ENCODE peak calls at places on chromosomes 4 and X, in eight cellular contexts. M is testis, K is body of pancreas, U is psoas muscle, S is right lobe of liver, E is adrenal gland, Q is gastrocnemius medialis, J is stomach. O is an unnamed sample.

GRCh38 chr4:48668254-48669017 is 111.6 kb downstream of the FRYL start:
- DNase-seq in M (no peak), K (no peak), U (no peak), S (no peak), E (no peak), Q (no peak), J (no peak), O (no peak)

GRCh38 chrX:123138473-123138872 is 45.6 kb upstream of the GRIA3 start:
- DNase-seq in M (no peak), K (no peak), U (no peak), S (no peak), E (no peak), Q (no peak), J (no peak), O (no peak)

GRCh38 chr4:29309050-29309449 is 1411.1 kb upstream of the PCDH7 start:
- DNase-seq in M (no peak), K (no peak), U (no peak), S (no peak), E (no peak), Q (no peak), J (no peak), O (no peak)

GRCh38 chr4:118816538-118817177 is 19.3 kb downstream of the SEC24D start:
- DNase-seq in M (no peak), K (no peak), U (no peak), S (no peak), E (no peak), Q (no peak), J (no peak), O (no peak)

GRCh38 chr4:142801966-142802365 is 44.1 kb downstream of the INPP4B start:
- DNase-seq in M (no peak), K (no peak), U (no peak), S (no peak), E (no peak), Q (no peak), J (no peak), O (no peak)

GRCh38 chrX:47751670-47752069 is 85.0 kb upstream of the ZNF81 start:
- DNase-seq in M (peak; percentile 64), K (peak; percentile 71), U (peak; percentile 59), S (peak; percentile 46), E (peak; percentile 59), Q (peak; percentile 15), J (peak; percentile 43), O (no peak)

GRCh38 chrX:99654188-99654587 is 755.9 kb downstream of the PCDH19 start:
- DNase-seq in M (no peak), K (no peak), U (no peak), S (no peak), E (no peak), Q (no peak), J (no peak), O (no peak)

GRCh38 chrX:153226344-153227190 is 47.5 kb downstream of the MAGEA1 start:
- DNase-seq in M (peak; percentile 14), K (peak; percentile 6), U (peak; percentile 49), S (no peak), E (no peak), Q (no peak), J (no peak), O (no peak)

GRCh38 chr4:69910016-69910782 is 20.7 kb upstream of the CSN1S1 start:
- DNase-seq in M (no peak), K (no peak), U (no peak), S (no peak), E (no peak), Q (no peak), J (no peak), O (no peak)

GRCh38 chrX:41082783-41083182 is 2.5 kb upstream of the USP9X start:
- DNase-seq in M (no peak), K (no peak), U (no peak), S (no peak), E (no peak), Q (no peak), J (no peak), O (no peak)

GRCh38 chr4:122522944-122523343 is 66.4 kb upstream of the IL2 start:
- DNase-seq in M (no peak), K (no peak), U (no peak), S (no peak), E (no peak), Q (no peak), J (no peak), O (no peak)

GRCh38 chr4:16867827-16868226 is 30.6 kb downstream of the LDB2 start:
- DNase-seq in M (no peak), K (no peak), U (no peak), S (no peak), E (no peak), Q (no peak), J (no peak), O (no peak)

GRCh38 chr4:17780461-17781071 is 855 bp downstream of the FAM184B start:
- DNase-seq in M (no peak), K (peak; percentile 13), U (no peak), S (no peak), E (no peak), Q (no peak), J (peak; percentile 38), O (no peak)

GRCh38 chr4:86592553-86593249 is 1.4 kb upstream of the PTPN13 start:
- DNase-seq in M (no peak), K (no peak), U (no peak), S (no peak), E (no peak), Q (no peak), J (no peak), O (no peak)

GRCh38 chrX:40373641-40374040 is 207.1 kb upstream of the ATP6AP2 start:
- DNase-seq in M (no peak), K (no peak), U (no peak), S (no peak), E (no peak), Q (no peak), J (no peak), O (no peak)

GRCh38 chr4:37594095-37594494 is 92.1 kb downstream of the RELL1 start:
- DNase-seq in M (no peak), K (no peak), U (no peak), S (no peak), E (no peak), Q (no peak), J (no peak), O (no peak)

GRCh38 chr4:23878912-23879732 is 10.7 kb downstream of the PPARGC1A start:
- DNase-seq in M (no peak), K (no peak), U (no peak), S (no peak), E (no peak), Q (no peak), J (no peak), O (no peak)

GRCh38 chrX:112642349-112642748 is 37.4 kb downstream of the LHFPL1 start:
- DNase-seq in M (peak; percentile 33), K (peak; percentile 59), U (no peak), S (no peak), E (peak; percentile 73), Q (no peak), J (peak; percentile 31), O (no peak)

GRCh38 chr4:37769590-37769989 is 56.9 kb upstream of the PGM2 start:
- DNase-seq in M (no peak), K (peak; percentile 66), U (no peak), S (no peak), E (no peak), Q (no peak), J (no peak), O (no peak)

GRCh38 chr4:41256131-41256739 is 493 bp upstream of the UCHL1 start:
- DNase-seq in M (no peak), K (no peak), U (no peak), S (no peak), E (no peak), Q (no peak), J (no peak), O (no peak)

DNA sequence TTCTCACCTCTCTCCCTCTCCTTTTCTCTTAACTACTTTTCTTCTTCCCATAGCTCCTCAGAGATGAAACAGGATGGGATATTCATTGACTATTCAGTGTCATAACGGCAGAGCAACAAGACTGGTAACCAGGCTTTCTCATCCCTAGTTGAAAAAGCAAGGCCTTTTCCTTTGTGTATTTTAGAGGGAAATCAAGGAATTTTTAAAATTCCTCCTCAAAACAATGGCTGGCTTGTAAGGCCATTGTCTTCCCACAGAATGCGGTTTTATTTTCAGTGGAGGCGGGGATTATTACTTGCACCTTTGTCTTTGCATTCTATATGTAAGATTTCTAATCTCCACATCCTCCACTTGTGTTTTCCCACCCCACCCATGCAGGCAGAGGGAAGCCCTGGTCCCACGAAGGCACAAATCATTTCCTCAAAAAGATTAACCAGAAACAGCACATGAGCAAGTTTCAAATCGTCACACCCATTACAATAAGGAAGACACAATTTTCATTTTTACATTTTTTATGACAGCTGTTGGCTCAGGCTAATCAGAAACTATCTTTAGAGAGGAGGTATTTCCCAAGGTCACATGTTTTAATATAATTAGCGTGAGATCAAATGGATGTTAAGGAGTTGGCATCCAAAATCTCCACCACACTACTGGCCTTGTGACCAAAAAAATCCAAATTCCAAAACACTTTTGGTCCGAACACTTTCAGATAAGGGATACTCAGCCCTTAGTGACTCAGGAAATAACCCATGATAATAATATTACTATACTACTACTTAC is 53.0 kb upstream of the KDR start:
- DNase-seq in M (no peak), K (no peak), U (no peak), S (no peak), E (no peak), Q (no peak), J (no peak), O (no peak)
- H3K27ac ChIP-seq in M (no peak overlapping the region), K (no peak overlapping the region), U (peak overlapping the region; percentile 20), S (no peak overlapping the region), E (no peak overlapping the region), Q (peak overlapping the region; percentile 43), J (peak overlapping the region; percentile 15), O (no peak overlapping the region)

GRCh38 chrX:136589966-136590365 is 58.0 kb downstream of the VGLL1 start:
- DNase-seq in M (no peak), K (no peak), U (no peak), S (no peak), E (no peak), Q (no peak), J (no peak), O (no peak)
- TF ChIP-seq CTCF in M (no peak), K (no peak), U (no peak), S (no peak), E (no peak), Q (no peak), J (no peak), O (no peak)

DNA sequence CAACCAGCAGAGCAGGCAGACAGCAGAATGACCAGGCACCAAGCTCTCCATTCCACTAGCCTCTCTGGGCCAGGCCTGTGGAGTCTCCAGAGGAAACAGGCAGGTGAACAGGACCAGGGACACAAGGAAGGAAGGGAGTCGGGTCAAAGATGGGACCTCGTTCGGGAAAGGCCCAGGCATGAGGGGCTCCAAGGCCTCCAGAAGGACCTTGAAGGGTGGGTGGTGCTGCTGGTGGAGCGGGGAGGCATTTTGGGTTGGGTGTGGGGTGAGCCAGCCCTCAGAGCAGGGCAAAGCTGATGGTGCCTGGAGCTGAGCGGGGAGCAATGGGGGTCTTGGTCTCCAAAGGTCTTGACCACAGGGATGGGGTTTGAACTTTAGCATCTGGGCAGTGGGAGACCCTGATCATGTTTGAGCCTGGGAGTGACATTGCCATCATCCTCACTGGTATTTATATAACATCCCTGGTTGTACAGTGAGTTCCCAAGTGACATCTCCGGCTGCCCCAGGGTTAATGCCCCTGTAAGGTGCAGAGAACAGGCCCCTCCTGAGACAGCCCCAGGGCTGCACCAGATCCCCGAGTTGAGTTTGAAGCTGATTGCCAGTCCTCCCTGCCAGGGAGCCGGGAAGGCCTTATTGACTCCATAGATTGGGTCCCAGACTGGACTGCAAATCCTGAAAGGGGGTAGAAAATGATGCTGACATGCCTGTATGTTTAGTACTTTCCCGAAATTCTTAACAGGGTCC is 52.7 kb downstream of the PSAPL1 start:
- DNase-seq in M (no peak), K (no peak), U (no peak), S (no peak), E (no peak), Q (no peak), J (peak; percentile 15), O (peak; percentile 48)
- H3K27ac ChIP-seq in M (no peak overlapping the region), K (no peak overlapping the region), U (no peak overlapping the region), S (no peak overlapping the region), E (no peak overlapping the region), Q (no peak overlapping the region), J (no peak overlapping the region), O (no peak overlapping the region)

GRCh38 chr4:112765317-112765989 is 128.5 kb downstream of the LARP7 start:
- DNase-seq in M (no peak), K (no peak), U (no peak), S (no peak), E (no peak), Q (no peak), J (no peak), O (no peak)
- TF ChIP-seq CTCF in M (peak; percentile 45), K (peak; percentile 20), U (peak; percentile 56), S (peak; percentile 34), E (peak; percentile 42), Q (peak; percentile 50), J (no peak), O (no peak)

O was measured in spleen.